ENCODE peak calls at places on chromosomes 11 and 22, in nine cellular contexts. One of them, this sample, is unnamed.

GRCh38 chr22:33894036-33894435 is 26.2 kb downstream of the LARGE1 start:
- DNase-seq in GM23338: no peak
- DNase-seq in HepG2: no peak
- DNase-seq in AG10803: no peak
- DNase-seq in fibroblast of pulmonary artery: no peak
- DNase-seq in heart right ventricle: no peak
- DNase-seq in iPS DF 6.9: no peak
- DNase-seq in GM23248: no peak
- DNase-seq in tibial artery: no peak
- DNase-seq in this sample: no peak

GRCh38 chr11:19311306-19312030 is 70.7 kb upstream of the E2F8 start:
- DNase-seq in AG10803: peak; percentile 51
- DNase-seq in GM23248: peak; percentile 72
- DNase-seq in heart right ventricle: peak; percentile 53
- DNase-seq in tibial artery: no peak
- DNase-seq in HepG2: peak; percentile 23
- DNase-seq in GM23338: peak; percentile 83
- DNase-seq in iPS DF 6.9: peak; percentile 37
- DNase-seq in fibroblast of pulmonary artery: peak; percentile 71
- DNase-seq in this sample: peak; percentile 63

GRCh38 chr11:83118814-83119213 is 38.1 kb upstream of the PCF11 start:
- DNase-seq in tibial artery: no peak
- DNase-seq in GM23248: no peak
- DNase-seq in GM23338: no peak
- DNase-seq in fibroblast of pulmonary artery: no peak
- DNase-seq in AG10803: no peak
- DNase-seq in heart right ventricle: no peak
- DNase-seq in HepG2: no peak
- DNase-seq in iPS DF 6.9: no peak
- DNase-seq in this sample: peak; percentile 50

GRCh38 chr22:28268845-28269244 is 349.8 kb upstream of the PITPNB start:
- DNase-seq in GM23248: no peak
- DNase-seq in GM23338: no peak
- DNase-seq in heart right ventricle: peak; percentile 14
- DNase-seq in HepG2: no peak
- DNase-seq in AG10803: no peak
- DNase-seq in iPS DF 6.9: no peak
- DNase-seq in tibial artery: no peak
- DNase-seq in fibroblast of pulmonary artery: no peak
- DNase-seq in this sample: no peak

GRCh38 chr11:44229664-44230063 is 80.3 kb downstream of the ALX4 start:
- DNase-seq in tibial artery: no peak
- DNase-seq in fibroblast of pulmonary artery: peak; percentile 25
- DNase-seq in GM23338: no peak
- DNase-seq in HepG2: no peak
- DNase-seq in GM23248: peak; percentile 48
- DNase-seq in AG10803: peak; percentile 71
- DNase-seq in iPS DF 6.9: no peak
- DNase-seq in heart right ventricle: no peak
- DNase-seq in this sample: no peak

GRCh38 chr22:47621253-47621652 is 858.8 kb downstream of the TBC1D22A start:
- DNase-seq in GM23248: no peak
- DNase-seq in HepG2: no peak
- DNase-seq in AG10803: no peak
- DNase-seq in heart right ventricle: no peak
- DNase-seq in iPS DF 6.9: no peak
- DNase-seq in GM23338: no peak
- DNase-seq in fibroblast of pulmonary artery: no peak
- DNase-seq in tibial artery: no peak
- DNase-seq in this sample: no peak

GRCh38 chr22:50148991-50149721 is 21.4 kb upstream of the PANX2 start:
- DNase-seq in AG10803: peak; percentile 16
- DNase-seq in GM23338: peak; percentile 83
- DNase-seq in HepG2: peak; percentile 46
- DNase-seq in heart right ventricle: peak; percentile 60
- DNase-seq in iPS DF 6.9: peak; percentile 39
- DNase-seq in tibial artery: no peak
- DNase-seq in GM23248: peak; percentile 28
- DNase-seq in fibroblast of pulmonary artery: peak; percentile 52
- DNase-seq in this sample: peak; percentile 44

GRCh38 chr11:69985331-69985653 is 92.8 kb upstream of the ANO1 start:
- DNase-seq in fibroblast of pulmonary artery: no peak
- DNase-seq in GM23248: no peak
- DNase-seq in iPS DF 6.9: no peak
- DNase-seq in HepG2: no peak
- DNase-seq in tibial artery: no peak
- DNase-seq in GM23338: peak; percentile 12
- DNase-seq in AG10803: no peak
- DNase-seq in heart right ventricle: no peak
- DNase-seq in this sample: no peak

GRCh38 chr11:65067446-65067845 is 9.1 kb upstream of the NAALADL1 start:
- DNase-seq in GM23338: no peak
- DNase-seq in heart right ventricle: no peak
- DNase-seq in iPS DF 6.9: no peak
- DNase-seq in HepG2: no peak
- DNase-seq in AG10803: no peak
- DNase-seq in tibial artery: no peak
- DNase-seq in GM23248: no peak
- DNase-seq in fibroblast of pulmonary artery: no peak
- DNase-seq in this sample: no peak

GRCh38 chr11:120590472-120590871 is 78.9 kb downstream of the GRIK4 start:
- DNase-seq in fibroblast of pulmonary artery: no peak
- DNase-seq in HepG2: no peak
- DNase-seq in heart right ventricle: no peak
- DNase-seq in GM23338: no peak
- DNase-seq in AG10803: no peak
- DNase-seq in tibial artery: no peak
- DNase-seq in iPS DF 6.9: no peak
- DNase-seq in GM23248: peak; percentile 28
- DNase-seq in this sample: peak; percentile 65

GRCh38 chr11:2612884-2613571 is 86.8 kb downstream of the KCNQ1OT1 start:
- DNase-seq in GM23338: no peak
- DNase-seq in HepG2: peak; percentile 45
- DNase-seq in heart right ventricle: no peak
- DNase-seq in fibroblast of pulmonary artery: no peak
- DNase-seq in iPS DF 6.9: no peak
- DNase-seq in tibial artery: no peak
- DNase-seq in GM23248: no peak
- DNase-seq in AG10803: no peak
- DNase-seq in this sample: peak; percentile 19

GRCh38 chr11:108239076-108239475 is 16.2 kb downstream of the ATM start:
- DNase-seq in iPS DF 6.9: no peak
- DNase-seq in heart right ventricle: no peak
- DNase-seq in GM23338: no peak
- DNase-seq in HepG2: no peak
- DNase-seq in fibroblast of pulmonary artery: no peak
- DNase-seq in AG10803: no peak
- DNase-seq in tibial artery: no peak
- DNase-seq in GM23248: no peak
- DNase-seq in this sample: no peak

GRCh38 chr11:109166441-109166840 is 255.5 kb upstream of the C11orf87 start:
- DNase-seq in fibroblast of pulmonary artery: no peak
- DNase-seq in iPS DF 6.9: no peak
- DNase-seq in HepG2: no peak
- DNase-seq in tibial artery: no peak
- DNase-seq in heart right ventricle: no peak
- DNase-seq in GM23248: no peak
- DNase-seq in AG10803: no peak
- DNase-seq in GM23338: no peak
- DNase-seq in this sample: no peak

GRCh38 chr11:95515379-95515778 is 274.2 kb downstream of the FAM76B start:
- DNase-seq in tibial artery: no peak
- DNase-seq in fibroblast of pulmonary artery: no peak
- DNase-seq in HepG2: no peak
- DNase-seq in heart right ventricle: no peak
- DNase-seq in iPS DF 6.9: no peak
- DNase-seq in GM23338: no peak
- DNase-seq in AG10803: no peak
- DNase-seq in GM23248: peak; percentile 88
- DNase-seq in this sample: peak; percentile 7

GRCh38 chr11:100637706-100638105 is 49.4 kb upstream of the ARHGAP42 start:
- DNase-seq in heart right ventricle: no peak
- DNase-seq in AG10803: no peak
- DNase-seq in GM23338: no peak
- DNase-seq in tibial artery: no peak
- DNase-seq in GM23248: no peak
- DNase-seq in HepG2: no peak
- DNase-seq in iPS DF 6.9: no peak
- DNase-seq in fibroblast of pulmonary artery: no peak
- DNase-seq in this sample: no peak

GRCh38 chr22:19174106-19175025 is 4.2 kb downstream of the SLC25A1 start:
- DNase-seq in GM23248: peak; percentile 87
- DNase-seq in iPS DF 6.9: no peak
- DNase-seq in fibroblast of pulmonary artery: peak; percentile 82
- DNase-seq in heart right ventricle: no peak
- DNase-seq in tibial artery: peak; percentile 90
- DNase-seq in HepG2: peak; percentile 57
- DNase-seq in GM23338: peak; percentile 84
- DNase-seq in AG10803: peak; percentile 94
- DNase-seq in this sample: peak; percentile 69

GRCh38 chr22:49235463-49236300 is 592.0 kb downstream of the BRD1 start:
- DNase-seq in GM23338: no peak
- DNase-seq in GM23248: no peak
- DNase-seq in tibial artery: peak; percentile 47
- DNase-seq in HepG2: no peak
- DNase-seq in AG10803: no peak
- DNase-seq in heart right ventricle: no peak
- DNase-seq in iPS DF 6.9: no peak
- DNase-seq in fibroblast of pulmonary artery: no peak
- DNase-seq in this sample: no peak

GRCh38 chr11:3181722-3182461 is 16.8 kb upstream of the OSBPL5 start:
- DNase-seq in AG10803: no peak
- DNase-seq in HepG2: no peak
- DNase-seq in tibial artery: no peak
- DNase-seq in GM23248: no peak
- DNase-seq in heart right ventricle: no peak
- DNase-seq in fibroblast of pulmonary artery: no peak
- DNase-seq in iPS DF 6.9: no peak
- DNase-seq in GM23338: no peak
- DNase-seq in this sample: no peak

DNA sequence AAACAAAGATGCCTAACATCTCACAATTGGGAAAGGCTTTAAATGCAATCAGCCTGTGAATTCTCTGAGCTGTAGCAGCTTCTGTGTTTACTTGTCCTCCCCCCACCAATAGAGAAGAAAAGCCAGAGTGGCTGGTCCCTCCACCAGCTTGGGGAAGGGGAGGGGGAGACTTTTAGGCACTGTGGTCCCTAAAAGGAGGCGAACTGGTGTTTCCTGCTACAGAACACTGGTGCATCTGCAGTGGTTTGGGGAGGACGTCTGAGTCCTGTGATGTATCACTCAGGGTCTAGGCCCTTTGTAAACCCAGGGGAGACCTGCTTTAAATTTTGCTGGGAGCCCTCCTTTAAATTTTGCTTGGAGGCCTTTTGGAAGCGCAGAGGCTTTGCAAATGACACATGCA is 16.9 kb downstream of the TNRC6B start:
- DNase-seq in fibroblast of pulmonary artery: no peak
- DNase-seq in tibial artery: no peak
- DNase-seq in GM23338: peak; percentile 48
- DNase-seq in iPS DF 6.9: no peak
- DNase-seq in HepG2: no peak
- DNase-seq in AG10803: no peak
- DNase-seq in heart right ventricle: no peak
- DNase-seq in GM23248: no peak
- DNase-seq in this sample: no peak
- H3K4me3 ChIP-seq in fibroblast of pulmonary artery: no peak overlapping the region
- H3K4me3 ChIP-seq in tibial artery: no peak overlapping the region
- H3K4me3 ChIP-seq in GM23338: peak overlapping the region; percentile 45
- H3K4me3 ChIP-seq in iPS DF 6.9: no peak overlapping the region
- H3K4me3 ChIP-seq in HepG2: no peak overlapping the region
- H3K4me3 ChIP-seq in AG10803: no peak overlapping the region
- H3K4me3 ChIP-seq in heart right ventricle: no peak overlapping the region
- H3K4me3 ChIP-seq in GM23248: no peak overlapping the region
- H3K4me3 ChIP-seq in this sample: no peak overlapping the region

GRCh38 chr11:89052220-89052619 is 13.6 kb downstream of the GRM5 start:
- DNase-seq in HepG2: no peak
- DNase-seq in GM23248: no peak
- DNase-seq in iPS DF 6.9: no peak
- DNase-seq in GM23338: no peak
- DNase-seq in heart right ventricle: no peak
- DNase-seq in AG10803: no peak
- DNase-seq in tibial artery: no peak
- DNase-seq in fibroblast of pulmonary artery: no peak
- DNase-seq in this sample: no peak
- H3K4me3 ChIP-seq in HepG2: no peak overlapping the region
- H3K4me3 ChIP-seq in GM23248: no peak overlapping the region
- H3K4me3 ChIP-seq in iPS DF 6.9: no peak overlapping the region
- H3K4me3 ChIP-seq in GM23338: no peak overlapping the region
- H3K4me3 ChIP-seq in heart right ventricle: no peak overlapping the region
- H3K4me3 ChIP-seq in AG10803: no peak overlapping the region
- H3K4me3 ChIP-seq in tibial artery: no peak overlapping the region
- H3K4me3 ChIP-seq in fibroblast of pulmonary artery: no peak overlapping the region
- H3K4me3 ChIP-seq in this sample: no peak overlapping the region

DNA sequence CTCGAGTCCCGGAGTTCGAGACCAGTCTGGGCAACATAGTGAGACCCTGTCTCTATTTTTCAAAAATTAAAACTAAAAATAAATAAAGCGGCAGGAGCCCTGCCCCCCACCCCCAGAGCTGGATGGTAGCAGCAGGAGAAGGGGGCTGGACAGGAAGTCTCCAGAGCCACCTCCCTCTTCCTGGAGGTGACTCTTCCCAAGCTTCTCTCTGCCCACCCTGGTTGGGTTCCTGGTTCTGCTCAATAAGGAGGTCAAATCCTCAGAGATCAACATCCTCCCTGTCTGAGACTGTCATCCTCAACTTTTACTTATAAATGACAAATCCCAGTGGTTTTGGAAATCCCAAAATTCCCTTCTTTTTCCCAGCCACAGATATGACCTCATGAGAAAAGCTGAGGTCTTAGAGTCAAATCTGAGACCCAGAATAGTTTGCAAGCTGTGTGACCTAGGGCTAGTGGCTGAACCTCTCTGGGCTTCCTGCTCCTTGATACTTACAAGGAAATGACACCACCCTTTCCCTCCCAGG is 987 bp downstream of the C1QTNF6 start:
- DNase-seq in tibial artery: no peak
- DNase-seq in iPS DF 6.9: no peak
- DNase-seq in fibroblast of pulmonary artery: peak; percentile 38
- DNase-seq in GM23248: peak; percentile 24
- DNase-seq in AG10803: peak; percentile 21
- DNase-seq in heart right ventricle: no peak
- DNase-seq in HepG2: no peak
- DNase-seq in GM23338: no peak
- DNase-seq in this sample: no peak
- H3K4me3 ChIP-seq in tibial artery: peak overlapping the region; percentile 38
- H3K4me3 ChIP-seq in iPS DF 6.9: no peak overlapping the region
- H3K4me3 ChIP-seq in fibroblast of pulmonary artery: peak overlapping the region; percentile 64
- H3K4me3 ChIP-seq in GM23248: peak overlapping the region; percentile 62
- H3K4me3 ChIP-seq in AG10803: peak overlapping the region; percentile 62
- H3K4me3 ChIP-seq in heart right ventricle: peak overlapping the region; percentile 54
- H3K4me3 ChIP-seq in HepG2: no peak overlapping the region
- H3K4me3 ChIP-seq in GM23338: peak overlapping the region; percentile 58
- H3K4me3 ChIP-seq in this sample: peak overlapping the region; percentile 65

DNA sequence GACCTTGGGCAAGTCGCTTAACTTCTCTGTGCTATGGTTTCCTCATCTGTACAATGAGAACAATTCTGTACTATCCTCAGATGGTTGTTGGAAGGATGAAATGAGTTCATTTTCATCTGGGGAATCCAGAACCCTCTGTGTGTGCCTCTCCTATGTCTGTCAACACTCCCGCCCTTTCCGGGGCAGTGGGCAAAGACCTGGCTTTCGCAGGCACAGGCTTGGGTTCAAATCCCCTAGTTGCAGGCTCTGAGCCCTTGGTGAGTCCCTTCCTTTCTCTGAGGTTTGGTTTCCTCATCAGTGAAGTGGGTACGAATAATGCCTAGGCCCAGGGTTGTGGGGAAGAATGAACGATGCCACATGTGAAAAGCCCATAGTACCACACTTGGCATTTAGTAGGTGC is 6.0 kb downstream of the PNPLA5 start:
- DNase-seq in HepG2: no peak
- DNase-seq in heart right ventricle: no peak
- DNase-seq in iPS DF 6.9: no peak
- DNase-seq in AG10803: no peak
- DNase-seq in tibial artery: no peak
- DNase-seq in GM23248: no peak
- DNase-seq in GM23338: no peak
- DNase-seq in fibroblast of pulmonary artery: no peak
- DNase-seq in this sample: no peak
- H3K4me3 ChIP-seq in HepG2: no peak overlapping the region
- H3K4me3 ChIP-seq in heart right ventricle: no peak overlapping the region
- H3K4me3 ChIP-seq in iPS DF 6.9: no peak overlapping the region
- H3K4me3 ChIP-seq in AG10803: no peak overlapping the region
- H3K4me3 ChIP-seq in tibial artery: no peak overlapping the region
- H3K4me3 ChIP-seq in GM23248: no peak overlapping the region
- H3K4me3 ChIP-seq in GM23338: no peak overlapping the region
- H3K4me3 ChIP-seq in fibroblast of pulmonary artery: no peak overlapping the region
- H3K4me3 ChIP-seq in this sample: no peak overlapping the region